ENCODE peak calls at places on chromosomes 16 and 17, in six cellular contexts. One of them, this sample, is unnamed.

GRCh38 chr16:47475786-47476185 is 14.7 kb downstream of the PHKB start:
- DNase-seq in neuronal stem cell: no peak
- DNase-seq in trophoblast cell: no peak
- DNase-seq in H9: no peak
- DNase-seq in IMR-90: peak
- DNase-seq in H1: no peak
- DNase-seq in this sample: peak

GRCh38 chr16:57797526-57798266 is 4.6 kb downstream of the KIFC3 start:
- DNase-seq in neuronal stem cell: no peak
- DNase-seq in H1: no peak
- DNase-seq in H9: peak
- DNase-seq in trophoblast cell: peak
- DNase-seq in IMR-90: no peak
- DNase-seq in this sample: no peak

GRCh38 chr16:58348986-58349385 is 43.3 kb upstream of the GINS3 start:
- DNase-seq in H1: no peak
- DNase-seq in neuronal stem cell: no peak
- DNase-seq in IMR-90: no peak
- DNase-seq in H9: no peak
- DNase-seq in trophoblast cell: no peak
- DNase-seq in this sample: no peak

GRCh38 chr16:3035972-3036725 is 595 bp downstream of the BICDL2 start:
- DNase-seq in trophoblast cell: no peak
- DNase-seq in H9: no peak
- DNase-seq in H1: no peak
- DNase-seq in neuronal stem cell: no peak
- DNase-seq in IMR-90: no peak
- DNase-seq in this sample: no peak

GRCh38 chr16:85902366-85903155 is 3.6 kb downstream of the IRF8 start:
- DNase-seq in IMR-90: no peak
- DNase-seq in H1: no peak
- DNase-seq in H9: no peak
- DNase-seq in trophoblast cell: peak
- DNase-seq in neuronal stem cell: no peak
- DNase-seq in this sample: no peak

GRCh38 chr17:44758414-44759095 is at the start of gene ADAM11:
- DNase-seq in H9: peak
- DNase-seq in IMR-90: no peak
- DNase-seq in neuronal stem cell: no peak
- DNase-seq in H1: no peak
- DNase-seq in trophoblast cell: no peak
- DNase-seq in this sample: no peak

GRCh38 chr16:88920618-88921602 is 54.5 kb upstream of the PABPN1L start:
- DNase-seq in trophoblast cell: peak
- DNase-seq in H1: no peak
- DNase-seq in neuronal stem cell: no peak
- DNase-seq in IMR-90: peak
- DNase-seq in H9: peak
- DNase-seq in this sample: peak

GRCh38 chr17:75688209-75688771 is 21.2 kb downstream of the SAP30BP start:
- DNase-seq in neuronal stem cell: no peak
- DNase-seq in trophoblast cell: peak
- DNase-seq in H9: no peak
- DNase-seq in H1: no peak
- DNase-seq in IMR-90: no peak
- DNase-seq in this sample: peak

GRCh38 chr17:9056566-9056965 is 35.3 kb downstream of the NTN1 start:
- DNase-seq in H9: peak
- DNase-seq in trophoblast cell: no peak
- DNase-seq in IMR-90: no peak
- DNase-seq in H1: no peak
- DNase-seq in neuronal stem cell: no peak
- DNase-seq in this sample: no peak

GRCh38 chr17:4156750-4157381 is 13.9 kb downstream of the CYB5D2 start:
- DNase-seq in trophoblast cell: no peak
- DNase-seq in IMR-90: no peak
- DNase-seq in H9: peak
- DNase-seq in neuronal stem cell: no peak
- DNase-seq in H1: no peak
- DNase-seq in this sample: no peak

GRCh38 chr17:81543756-81544155 is 8.4 kb downstream of the FAAP100 start:
- DNase-seq in neuronal stem cell: no peak
- DNase-seq in trophoblast cell: no peak
- DNase-seq in H9: no peak
- DNase-seq in H1: no peak
- DNase-seq in IMR-90: no peak
- DNase-seq in this sample: no peak

GRCh38 chr16:50635505-50636392 is 45.4 kb downstream of the SNX20 start:
- DNase-seq in trophoblast cell: no peak
- DNase-seq in H1: no peak
- DNase-seq in H9: peak
- DNase-seq in neuronal stem cell: no peak
- DNase-seq in IMR-90: no peak
- DNase-seq in this sample: no peak

GRCh38 chr16:19582050-19582784 is 26.7 kb downstream of the VPS35L start:
- DNase-seq in trophoblast cell: no peak
- DNase-seq in neuronal stem cell: no peak
- DNase-seq in IMR-90: no peak
- DNase-seq in H9: no peak
- DNase-seq in H1: no peak
- DNase-seq in this sample: no peak

GRCh38 chr17:62965149-62965648 is 836 bp upstream of the TANC2 start:
- DNase-seq in H1: no peak
- DNase-seq in IMR-90: peak
- DNase-seq in trophoblast cell: peak
- DNase-seq in neuronal stem cell: no peak
- DNase-seq in H9: no peak
- DNase-seq in this sample: peak

GRCh38 chr16:49608095-49608494 is 234.5 kb downstream of the C16orf78 start:
- DNase-seq in H1: no peak
- DNase-seq in trophoblast cell: no peak
- DNase-seq in neuronal stem cell: no peak
- DNase-seq in IMR-90: no peak
- DNase-seq in H9: peak
- DNase-seq in this sample: no peak

GRCh38 chr16:82010649-82011048 is 621 bp downstream of the SDR42E1 start:
- DNase-seq in neuronal stem cell: no peak
- DNase-seq in H1: no peak
- DNase-seq in trophoblast cell: no peak
- DNase-seq in H9: no peak
- DNase-seq in IMR-90: no peak
- DNase-seq in this sample: no peak

GRCh38 chr16:82011199-82011641 is at the start of gene SDR42E1:
- DNase-seq in trophoblast cell: no peak
- DNase-seq in H9: no peak
- DNase-seq in H1: no peak
- DNase-seq in IMR-90: no peak
- DNase-seq in neuronal stem cell: no peak
- DNase-seq in this sample: no peak

GRCh38 chr16:82020051-82020450 is 8.8 kb upstream of the SDR42E1 start:
- DNase-seq in IMR-90: no peak
- DNase-seq in H1: no peak
- DNase-seq in neuronal stem cell: no peak
- DNase-seq in trophoblast cell: no peak
- DNase-seq in H9: no peak
- DNase-seq in this sample: no peak

GRCh38 chr16:82016964-82017363 is 5.7 kb upstream of the SDR42E1 start:
- DNase-seq in IMR-90: no peak
- DNase-seq in H9: no peak
- DNase-seq in H1: no peak
- DNase-seq in neuronal stem cell: no peak
- DNase-seq in trophoblast cell: no peak
- DNase-seq in this sample: no peak

GRCh38 chr16:82016268-82016667 is 5.0 kb upstream of the SDR42E1 start:
- DNase-seq in IMR-90: peak
- DNase-seq in H9: no peak
- DNase-seq in H1: no peak
- DNase-seq in trophoblast cell: no peak
- DNase-seq in neuronal stem cell: no peak
- DNase-seq in this sample: peak
- H2AFZ ChIP-seq in IMR-90: no peak
- H2AFZ ChIP-seq in H9: no peak
- H2AFZ ChIP-seq in H1: no peak
- H2AFZ ChIP-seq in trophoblast cell: no peak
- H2AFZ ChIP-seq in neuronal stem cell: no peak
- H2AFZ ChIP-seq in this sample: no peak

GRCh38 chr16:83898463-83899271 is at the start of gene MLYCD:
- DNase-seq in H1: peak
- DNase-seq in trophoblast cell: peak
- DNase-seq in IMR-90: peak
- DNase-seq in neuronal stem cell: peak
- DNase-seq in H9: peak
- DNase-seq in this sample: peak

GRCh38 chr16:83899978-83900377 is 1.1 kb downstream of the MLYCD start:
- DNase-seq in IMR-90: no peak
- DNase-seq in neuronal stem cell: no peak
- DNase-seq in H9: no peak
- DNase-seq in trophoblast cell: no peak
- DNase-seq in H1: no peak
- DNase-seq in this sample: no peak

GRCh38 chr16:83900611-83901010 is 1.7 kb downstream of the MLYCD start:
- DNase-seq in IMR-90: no peak
- DNase-seq in H9: no peak
- DNase-seq in H1: no peak
- DNase-seq in trophoblast cell: no peak
- DNase-seq in neuronal stem cell: no peak
- DNase-seq in this sample: no peak

GRCh38 chr16:83901101-83901500 is 2.2 kb downstream of the MLYCD start:
- DNase-seq in H9: no peak
- DNase-seq in neuronal stem cell: no peak
- DNase-seq in H1: no peak
- DNase-seq in trophoblast cell: no peak
- DNase-seq in IMR-90: no peak
- DNase-seq in this sample: no peak

GRCh38 chr16:83899272-83899897 is 470 bp downstream of the MLYCD start:
- DNase-seq in trophoblast cell: peak
- DNase-seq in H9: peak
- DNase-seq in neuronal stem cell: peak
- DNase-seq in H1: no peak
- DNase-seq in IMR-90: peak
- DNase-seq in this sample: peak
- H3K18ac ChIP-seq in trophoblast cell: peak
- H3K18ac ChIP-seq in H9: no peak
- H3K18ac ChIP-seq in neuronal stem cell: peak
- H3K18ac ChIP-seq in H1: no peak
- H3K18ac ChIP-seq in IMR-90: no peak
- H3K18ac ChIP-seq in this sample: peak

GRCh38 chr17:60656499-60656898 is 21.2 kb upstream of the BCAS3 start:
- DNase-seq in trophoblast cell: no peak
- DNase-seq in H9: no peak
- DNase-seq in neuronal stem cell: no peak
- DNase-seq in H1: no peak
- DNase-seq in IMR-90: no peak
- DNase-seq in this sample: no peak

GRCh38 chr17:60646701-60647100 is 30.9 kb upstream of the BCAS3 start:
- DNase-seq in IMR-90: no peak
- DNase-seq in trophoblast cell: no peak
- DNase-seq in neuronal stem cell: no peak
- DNase-seq in H9: no peak
- DNase-seq in H1: no peak
- DNase-seq in this sample: no peak

GRCh38 chr17:60653569-60653968 is 24.1 kb upstream of the BCAS3 start:
- DNase-seq in H1: no peak
- DNase-seq in IMR-90: no peak
- DNase-seq in neuronal stem cell: no peak
- DNase-seq in trophoblast cell: no peak
- DNase-seq in H9: no peak
- DNase-seq in this sample: no peak

GRCh38 chr17:60647705-60648104 is 29.9 kb upstream of the BCAS3 start:
- DNase-seq in neuronal stem cell: no peak
- DNase-seq in H9: no peak
- DNase-seq in IMR-90: no peak
- DNase-seq in trophoblast cell: no peak
- DNase-seq in H1: no peak
- DNase-seq in this sample: no peak

DNA sequence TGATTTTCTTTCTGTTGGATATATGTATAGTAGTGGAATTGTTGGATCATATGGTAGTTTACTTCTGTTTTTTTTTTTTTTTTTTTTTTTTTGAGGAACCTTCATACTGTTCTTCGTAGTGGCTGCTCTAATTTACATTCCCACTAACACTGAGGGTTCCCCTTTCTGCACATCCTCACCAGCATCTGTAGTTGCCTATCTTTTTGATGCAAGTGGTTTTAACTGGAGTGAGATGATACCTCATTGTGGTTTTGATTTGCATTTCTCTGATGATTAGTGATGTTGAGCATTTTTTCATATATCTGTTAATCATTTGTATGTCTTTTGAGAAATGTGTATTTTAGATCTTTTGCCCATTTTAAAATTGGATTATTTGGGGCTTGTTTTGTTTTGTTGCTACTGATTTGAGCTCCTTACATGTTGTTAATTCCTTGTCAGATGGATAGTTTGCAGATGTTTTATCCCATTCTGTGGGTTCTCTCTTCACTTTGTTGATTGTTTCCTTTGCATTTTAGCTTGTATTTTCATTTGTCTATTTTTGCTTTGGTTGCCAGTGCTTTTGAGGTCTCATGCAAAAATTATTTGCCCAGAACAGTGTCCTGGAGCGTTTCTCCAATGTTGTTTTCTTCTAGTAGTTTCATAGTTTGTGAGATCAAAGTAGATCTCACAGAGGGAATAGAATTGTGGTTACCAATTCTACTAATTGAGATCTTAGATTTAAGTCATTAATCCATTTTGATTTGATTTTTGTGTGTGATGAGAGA is 25.0 kb upstream of the BCAS3 start:
- DNase-seq in neuronal stem cell: no peak
- DNase-seq in IMR-90: no peak
- DNase-seq in trophoblast cell: no peak
- DNase-seq in H1: no peak
- DNase-seq in H9: no peak
- DNase-seq in this sample: no peak
- H3K14ac ChIP-seq in neuronal stem cell: no peak
- H3K14ac ChIP-seq in IMR-90: no peak
- H3K14ac ChIP-seq in trophoblast cell: no peak
- H3K14ac ChIP-seq in H1: no peak
- H3K14ac ChIP-seq in H9: no peak
- H3K14ac ChIP-seq in this sample: no peak

GRCh38 chr16:369866-370436 is 387 bp downstream of the MRPL28 start:
- DNase-seq in H9: no peak
- DNase-seq in H1: no peak
- DNase-seq in IMR-90: no peak
- DNase-seq in trophoblast cell: no peak
- DNase-seq in neuronal stem cell: no peak
- DNase-seq in this sample: no peak

GRCh38 chr16:371729-372521 is 1.6 kb upstream of the MRPL28 start:
- DNase-seq in IMR-90: no peak
- DNase-seq in H1: no peak
- DNase-seq in trophoblast cell: peak
- DNase-seq in H9: no peak
- DNase-seq in neuronal stem cell: no peak
- DNase-seq in this sample: no peak

GRCh38 chr16:369275-369865 is 968 bp downstream of the MRPL28 start:
- DNase-seq in IMR-90: no peak
- DNase-seq in H9: no peak
- DNase-seq in H1: no peak
- DNase-seq in trophoblast cell: no peak
- DNase-seq in neuronal stem cell: no peak
- DNase-seq in this sample: no peak

GRCh38 chr16:370980-371728 is 816 bp upstream of the MRPL28 start:
- DNase-seq in H1: no peak
- DNase-seq in trophoblast cell: no peak
- DNase-seq in H9: no peak
- DNase-seq in neuronal stem cell: no peak
- DNase-seq in IMR-90: no peak
- DNase-seq in this sample: no peak

GRCh38 chr16:370443-370842 is at the start of gene MRPL28:
- DNase-seq in H1: peak
- DNase-seq in neuronal stem cell: peak
- DNase-seq in H9: peak
- DNase-seq in IMR-90: peak
- DNase-seq in trophoblast cell: peak
- DNase-seq in this sample: peak
- H2AFZ ChIP-seq in H1: no peak
- H2AFZ ChIP-seq in neuronal stem cell: peak
- H2AFZ ChIP-seq in H9: no peak
- H2AFZ ChIP-seq in IMR-90: peak
- H2AFZ ChIP-seq in trophoblast cell: no peak
- H2AFZ ChIP-seq in this sample: no peak